ENCODE peak calls at places on chromosomes 5 and 9, in nine cellular contexts. X, L, M, D, B, Z, V, O and Y are unnamed samples.

GRCh38 chr9:132150256-132150655 is 11.6 kb upstream of the NTNG2 start:
- DNase-seq in X (no peak), L (no peak), M (no peak), D (no peak), B (no peak), Z (no peak), V (no peak), O (no peak), Y (no peak)

GRCh38 chr9:37498457-37498856 is 12.7 kb downstream of the POLR1E start:
- DNase-seq in X (no peak), L (no peak), M (no peak), D (no peak), B (no peak), Z (no peak), V (no peak), O (no peak), Y (no peak)

GRCh38 chr5:141573489-141574121 is 45.2 kb downstream of the DIAPH1 start:
- DNase-seq in X (no peak), L (no peak), M (no peak), D (no peak), B (no peak), Z (no peak), V (no peak), O (no peak), Y (no peak)

GRCh38 chr5:43073597-43074546 is 33.8 kb upstream of the ANXA2R start:
- DNase-seq in X (no peak), L (peak), M (peak), D (peak), B (no peak), Z (peak), V (no peak), O (peak), Y (no peak)

GRCh38 chr5:96396878-96397277 is 36.2 kb downstream of the PCSK1 start:
- DNase-seq in X (no peak), L (no peak), M (no peak), D (no peak), B (no peak), Z (no peak), V (no peak), O (no peak), Y (no peak)

GRCh38 chr5:159971514-159971913 is 37.4 kb upstream of the TTC1 start:
- DNase-seq in X (no peak), L (no peak), M (no peak), D (no peak), B (no peak), Z (no peak), V (no peak), O (no peak), Y (no peak)

GRCh38 chr5:170493028-170493820 is 10.6 kb upstream of the KCNIP1 start:
- DNase-seq in X (no peak), L (no peak), M (peak), D (no peak), B (no peak), Z (no peak), V (no peak), O (no peak), Y (no peak)

GRCh38 chr5:139138790-139139189 is 59.4 kb downstream of the SIL1 start:
- DNase-seq in X (no peak), L (peak), M (peak), D (no peak), B (no peak), Z (no peak), V (peak), O (no peak), Y (no peak)

GRCh38 chr5:167950126-167950721 is 341.2 kb upstream of the WWC1 start:
- DNase-seq in X (no peak), L (peak), M (no peak), D (no peak), B (no peak), Z (no peak), V (no peak), O (no peak), Y (no peak)

GRCh38 chr5:127072861-127073846 is at the start of gene C5orf63:
- DNase-seq in X (peak), L (no peak), M (peak), D (peak), B (peak), Z (peak), V (peak), O (peak), Y (no peak)

GRCh38 chr5:91146905-91147600 is 236.1 kb downstream of the ARRDC3 start:
- DNase-seq in X (no peak), L (no peak), M (no peak), D (no peak), B (no peak), Z (no peak), V (peak), O (no peak), Y (no peak)

GRCh38 chr5:113776832-113777525 is 263.5 kb downstream of the YTHDC2 start:
- DNase-seq in X (no peak), L (no peak), M (no peak), D (no peak), B (no peak), Z (no peak), V (no peak), O (no peak), Y (no peak)

GRCh38 chr5:150945501-150945900 is 40.7 kb upstream of the ZNF300 start:
- DNase-seq in X (no peak), L (no peak), M (no peak), D (no peak), B (no peak), Z (no peak), V (no peak), O (no peak), Y (no peak)

GRCh38 chr9:81588148-81588874 is 101.0 kb downstream of the TLE1 start:
- DNase-seq in X (no peak), L (peak), M (peak), D (no peak), B (no peak), Z (no peak), V (no peak), O (no peak), Y (no peak)